ENCODE peak calls at places on chromosomes 4 and X, in eight cellular contexts. One of them, this sample, is unnamed.

GRCh38 chr4:112819729-112820128 is 182.8 kb downstream of the LARP7 start:
- DNase-seq in OCI-LY7: no peak
- DNase-seq in neural crest cell: no peak
- DNase-seq in left kidney: no peak
- DNase-seq in mesendoderm: no peak
- DNase-seq in fibroblast of the aortic adventitia: no peak
- DNase-seq in T1000: no peak
- DNase-seq in NCI-H226: no peak
- DNase-seq in this sample: no peak

GRCh38 chrX:114841051-114841450 is 176.4 kb downstream of the IL13RA2 start:
- DNase-seq in fibroblast of the aortic adventitia: no peak
- DNase-seq in left kidney: no peak
- DNase-seq in mesendoderm: peak
- DNase-seq in NCI-H226: peak
- DNase-seq in T1000: no peak
- DNase-seq in neural crest cell: no peak
- DNase-seq in OCI-LY7: no peak
- DNase-seq in this sample: peak

GRCh38 chr4:1236103-1236641 is 12.8 kb downstream of the CTBP1 start:
- DNase-seq in left kidney: no peak
- DNase-seq in NCI-H226: no peak
- DNase-seq in neural crest cell: no peak
- DNase-seq in OCI-LY7: no peak
- DNase-seq in T1000: no peak
- DNase-seq in fibroblast of the aortic adventitia: no peak
- DNase-seq in mesendoderm: no peak
- DNase-seq in this sample: no peak

GRCh38 chr4:40405194-40405593 is 70.1 kb downstream of the CHRNA9 start:
- DNase-seq in neural crest cell: no peak
- DNase-seq in NCI-H226: no peak
- DNase-seq in fibroblast of the aortic adventitia: no peak
- DNase-seq in mesendoderm: no peak
- DNase-seq in OCI-LY7: no peak
- DNase-seq in T1000: no peak
- DNase-seq in left kidney: no peak
- DNase-seq in this sample: no peak

GRCh38 chr4:125780159-125780558 is 465.4 kb downstream of the FAT4 start:
- DNase-seq in neural crest cell: no peak
- DNase-seq in OCI-LY7: no peak
- DNase-seq in mesendoderm: no peak
- DNase-seq in fibroblast of the aortic adventitia: peak
- DNase-seq in NCI-H226: no peak
- DNase-seq in left kidney: no peak
- DNase-seq in T1000: no peak
- DNase-seq in this sample: no peak

GRCh38 chrX:82125103-82125502 is 923.2 kb downstream of the SH3BGRL start:
- DNase-seq in left kidney: no peak
- DNase-seq in OCI-LY7: no peak
- DNase-seq in fibroblast of the aortic adventitia: no peak
- DNase-seq in T1000: no peak
- DNase-seq in neural crest cell: no peak
- DNase-seq in NCI-H226: no peak
- DNase-seq in mesendoderm: no peak
- DNase-seq in this sample: no peak

GRCh38 chr4:99722006-99722405 is 64.4 kb upstream of the C4orf54 start:
- DNase-seq in neural crest cell: no peak
- DNase-seq in OCI-LY7: no peak
- DNase-seq in NCI-H226: no peak
- DNase-seq in T1000: no peak
- DNase-seq in left kidney: no peak
- DNase-seq in fibroblast of the aortic adventitia: peak
- DNase-seq in mesendoderm: no peak
- DNase-seq in this sample: no peak

GRCh38 chr4:3232001-3232400 is 17.0 kb upstream of the MSANTD1 start:
- DNase-seq in mesendoderm: no peak
- DNase-seq in left kidney: no peak
- DNase-seq in T1000: no peak
- DNase-seq in neural crest cell: no peak
- DNase-seq in NCI-H226: no peak
- DNase-seq in OCI-LY7: no peak
- DNase-seq in fibroblast of the aortic adventitia: no peak
- DNase-seq in this sample: no peak

GRCh38 chr4:157854819-157855218 is 318.0 kb downstream of the GASK1B start:
- DNase-seq in OCI-LY7: no peak
- DNase-seq in fibroblast of the aortic adventitia: no peak
- DNase-seq in left kidney: no peak
- DNase-seq in NCI-H226: no peak
- DNase-seq in neural crest cell: no peak
- DNase-seq in T1000: no peak
- DNase-seq in mesendoderm: no peak
- DNase-seq in this sample: no peak

GRCh38 chr4:37138019-37138653 is 106.4 kb upstream of the NWD2 start:
- DNase-seq in fibroblast of the aortic adventitia: no peak
- DNase-seq in T1000: no peak
- DNase-seq in mesendoderm: no peak
- DNase-seq in neural crest cell: no peak
- DNase-seq in OCI-LY7: no peak
- DNase-seq in left kidney: no peak
- DNase-seq in NCI-H226: no peak
- DNase-seq in this sample: no peak

GRCh38 chr4:98851806-98852205 is 77.1 kb downstream of the EIF4E start:
- DNase-seq in OCI-LY7: no peak
- DNase-seq in T1000: no peak
- DNase-seq in left kidney: peak
- DNase-seq in NCI-H226: no peak
- DNase-seq in fibroblast of the aortic adventitia: peak
- DNase-seq in mesendoderm: peak
- DNase-seq in neural crest cell: no peak
- DNase-seq in this sample: peak

GRCh38 chr4:10366628-10367027 is 90.6 kb downstream of the ZNF518B start:
- DNase-seq in OCI-LY7: no peak
- DNase-seq in mesendoderm: no peak
- DNase-seq in T1000: no peak
- DNase-seq in fibroblast of the aortic adventitia: no peak
- DNase-seq in neural crest cell: no peak
- DNase-seq in left kidney: no peak
- DNase-seq in NCI-H226: no peak
- DNase-seq in this sample: no peak

GRCh38 chr4:143626134-143626859 is 74.2 kb downstream of the FREM3 start:
- DNase-seq in neural crest cell: no peak
- DNase-seq in left kidney: peak
- DNase-seq in T1000: no peak
- DNase-seq in mesendoderm: no peak
- DNase-seq in fibroblast of the aortic adventitia: peak
- DNase-seq in NCI-H226: peak
- DNase-seq in OCI-LY7: no peak
- DNase-seq in this sample: no peak

GRCh38 chr4:144104509-144105130 is 35.9 kb downstream of the GYPA start:
- DNase-seq in NCI-H226: no peak
- DNase-seq in T1000: no peak
- DNase-seq in mesendoderm: no peak
- DNase-seq in fibroblast of the aortic adventitia: no peak
- DNase-seq in neural crest cell: no peak
- DNase-seq in left kidney: no peak
- DNase-seq in OCI-LY7: no peak
- DNase-seq in this sample: no peak

GRCh38 chr4:113809313-113809712 is 47.8 kb upstream of the CAMK2D start:
- DNase-seq in fibroblast of the aortic adventitia: no peak
- DNase-seq in left kidney: no peak
- DNase-seq in NCI-H226: no peak
- DNase-seq in neural crest cell: no peak
- DNase-seq in T1000: no peak
- DNase-seq in OCI-LY7: no peak
- DNase-seq in mesendoderm: no peak
- DNase-seq in this sample: peak

GRCh38 chrX:41889317-41890025 is 33.9 kb downstream of the CASK start:
- DNase-seq in fibroblast of the aortic adventitia: peak
- DNase-seq in mesendoderm: no peak
- DNase-seq in NCI-H226: no peak
- DNase-seq in T1000: no peak
- DNase-seq in OCI-LY7: no peak
- DNase-seq in left kidney: no peak
- DNase-seq in neural crest cell: no peak
- DNase-seq in this sample: peak

GRCh38 chr4:77201343-77201742 is 44.3 kb downstream of the CCNG2 start:
- DNase-seq in neural crest cell: no peak
- DNase-seq in NCI-H226: no peak
- DNase-seq in fibroblast of the aortic adventitia: no peak
- DNase-seq in OCI-LY7: no peak
- DNase-seq in T1000: no peak
- DNase-seq in mesendoderm: no peak
- DNase-seq in left kidney: no peak
- DNase-seq in this sample: no peak

GRCh38 chr4:167645358-167645757 is 411.1 kb upstream of the SPOCK3 start:
- DNase-seq in NCI-H226: no peak
- DNase-seq in OCI-LY7: no peak
- DNase-seq in neural crest cell: no peak
- DNase-seq in fibroblast of the aortic adventitia: no peak
- DNase-seq in left kidney: no peak
- DNase-seq in mesendoderm: no peak
- DNase-seq in T1000: no peak
- DNase-seq in this sample: no peak

GRCh38 chrX:44871114-44871645 is 1.8 kb upstream of the KDM6A start:
- DNase-seq in mesendoderm: peak
- DNase-seq in neural crest cell: no peak
- DNase-seq in left kidney: peak
- DNase-seq in T1000: no peak
- DNase-seq in OCI-LY7: no peak
- DNase-seq in NCI-H226: no peak
- DNase-seq in fibroblast of the aortic adventitia: peak
- DNase-seq in this sample: no peak

GRCh38 chr4:20368926-20369325 is 117.2 kb downstream of the SLIT2 start:
- DNase-seq in left kidney: no peak
- DNase-seq in OCI-LY7: no peak
- DNase-seq in neural crest cell: no peak
- DNase-seq in NCI-H226: no peak
- DNase-seq in T1000: no peak
- DNase-seq in fibroblast of the aortic adventitia: peak
- DNase-seq in mesendoderm: no peak
- DNase-seq in this sample: no peak

GRCh38 chr4:23717528-23718248 is 172.2 kb downstream of the PPARGC1A start:
- DNase-seq in T1000: peak
- DNase-seq in NCI-H226: peak
- DNase-seq in neural crest cell: no peak
- DNase-seq in OCI-LY7: peak
- DNase-seq in fibroblast of the aortic adventitia: peak
- DNase-seq in left kidney: peak
- DNase-seq in mesendoderm: peak
- DNase-seq in this sample: peak

GRCh38 chrX:109481986-109482385 is at the start of gene GUCY2F:
- DNase-seq in fibroblast of the aortic adventitia: no peak
- DNase-seq in OCI-LY7: no peak
- DNase-seq in mesendoderm: no peak
- DNase-seq in left kidney: no peak
- DNase-seq in NCI-H226: no peak
- DNase-seq in neural crest cell: no peak
- DNase-seq in T1000: no peak
- DNase-seq in this sample: no peak

GRCh38 chr4:42642136-42642797 is 14.6 kb downstream of the ATP8A1 start:
- DNase-seq in OCI-LY7: no peak
- DNase-seq in T1000: no peak
- DNase-seq in fibroblast of the aortic adventitia: no peak
- DNase-seq in NCI-H226: no peak
- DNase-seq in mesendoderm: peak
- DNase-seq in neural crest cell: no peak
- DNase-seq in left kidney: no peak
- DNase-seq in this sample: no peak

GRCh38 chr4:82774711-82775171 is 23.9 kb downstream of the SCD5 start:
- DNase-seq in T1000: no peak
- DNase-seq in NCI-H226: no peak
- DNase-seq in neural crest cell: no peak
- DNase-seq in left kidney: peak
- DNase-seq in fibroblast of the aortic adventitia: peak
- DNase-seq in mesendoderm: peak
- DNase-seq in OCI-LY7: no peak
- DNase-seq in this sample: no peak